ENCODE peak calls at places on chromosomes 11 and 22, in seven cellular contexts. F, C, J, K, M, X and H are unnamed samples.

GRCh38 chr11:82636620-82637019 is 97.0 kb downstream of the FAM181B start:
- DNase-seq in F (no peak), C (no peak), J (no peak), K (no peak), M (no peak), X (no peak), H (no peak)

GRCh38 chr22:39661842-39662676 is 91.5 kb downstream of the CACNA1I start:
- DNase-seq in F (no peak), C (peak), J (peak), K (no peak), M (no peak), X (no peak), H (no peak)

GRCh38 chr22:33302049-33302545 is 243.9 kb upstream of the SYN3 start:
- DNase-seq in F (peak), C (peak), J (peak), K (peak), M (peak), X (peak), H (peak)

GRCh38 chr22:48096411-48096810 is 1334.0 kb downstream of the TBC1D22A start:
- DNase-seq in F (no peak), C (no peak), J (no peak), K (no peak), M (no peak), X (no peak), H (no peak)

GRCh38 chr22:48746789-48747425 is 1080.8 kb downstream of the BRD1 start:
- DNase-seq in F (no peak), C (no peak), J (no peak), K (no peak), M (no peak), X (no peak), H (no peak)

GRCh38 chr11:93733474-93733873 is 7.8 kb downstream of the TAF1D start:
- DNase-seq in F (no peak), C (no peak), J (no peak), K (no peak), M (no peak), X (no peak), H (no peak)

GRCh38 chr11:71463331-71464211 is 10.6 kb downstream of the NADSYN1 start:
- DNase-seq in F (no peak), C (no peak), J (no peak), K (no peak), M (no peak), X (no peak), H (no peak)

GRCh38 chr11:75815345-75815983 is 454 bp downstream of the UVRAG start:
- DNase-seq in F (peak), C (peak), J (peak), K (peak), M (no peak), X (no peak), H (no peak)

GRCh38 chr11:7977251-7977917 is 9.8 kb upstream of the EIF3F start:
- DNase-seq in F (peak), C (no peak), J (no peak), K (peak), M (no peak), X (peak), H (peak)

GRCh38 chr11:86370171-86370570 is 4.5 kb upstream of the CCDC81 start:
- DNase-seq in F (no peak), C (no peak), J (no peak), K (no peak), M (no peak), X (no peak), H (no peak)

GRCh38 chr11:69167130-69167915 is 11.6 kb downstream of the SMIM38 start:
- DNase-seq in F (no peak), C (no peak), J (no peak), K (no peak), M (no peak), X (no peak), H (no peak)

GRCh38 chr11:71499125-71499524 is 27.9 kb upstream of the KRTAP5-7 start:
- DNase-seq in F (peak), C (no peak), J (no peak), K (no peak), M (no peak), X (no peak), H (no peak)

GRCh38 chr11:116910378-116910777 is 73.0 kb upstream of the APOA1 start:
- DNase-seq in F (peak), C (no peak), J (no peak), K (peak), M (no peak), X (no peak), H (no peak)

GRCh38 chr22:44807915-44808690 is 55.7 kb downstream of the ARHGAP8 start:
- DNase-seq in F (no peak), C (no peak), J (no peak), K (no peak), M (no peak), X (no peak), H (no peak)

GRCh38 chr11:64879226-64879900 is 942 bp upstream of the EHD1 start:
- DNase-seq in F (no peak), C (peak), J (no peak), K (no peak), M (no peak), X (no peak), H (no peak)

GRCh38 chr11:8263109-8263768 is 439 bp downstream of the LMO1 start:
- DNase-seq in F (no peak), C (no peak), J (no peak), K (peak), M (peak), X (no peak), H (no peak)

GRCh38 chr11:133692371-133692770 is 152.9 kb downstream of the SPATA19 start:
- DNase-seq in F (no peak), C (no peak), J (no peak), K (no peak), M (no peak), X (no peak), H (no peak)

GRCh38 chr11:69828276-69828970 is 9.2 kb upstream of the FGF3 start:
- DNase-seq in F (no peak), C (no peak), J (peak), K (no peak), M (no peak), X (no peak), H (peak)

GRCh38 chr22:23743303-23743705 is 7.6 kb downstream of the ZNF70 start:
- DNase-seq in F (no peak), C (no peak), J (no peak), K (no peak), M (no peak), X (no peak), H (no peak)

GRCh38 chr11:45264839-45265515 is 21.2 kb downstream of the SYT13 start:
- DNase-seq in F (peak), C (no peak), J (peak), K (peak), M (no peak), X (peak), H (peak)

GRCh38 chr11:112285918-112286317 is 25.3 kb upstream of the PLET1 start:
- DNase-seq in F (no peak), C (no peak), J (no peak), K (peak), M (no peak), X (no peak), H (no peak)

GRCh38 chr11:36361901-36362391 is 65.9 kb downstream of the PRR5L start:
- DNase-seq in F (peak), C (no peak), J (no peak), K (peak), M (no peak), X (peak), H (peak)

GRCh38 chr11:35794850-35795249 is 132.3 kb downstream of the TRIM44 start:
- DNase-seq in F (peak), C (no peak), J (no peak), K (peak), M (no peak), X (peak), H (peak)

GRCh38 chr11:102184269-102184987 is 74.2 kb downstream of the YAP1 start:
- DNase-seq in F (no peak), C (no peak), J (no peak), K (no peak), M (no peak), X (no peak), H (no peak)

GRCh38 chr11:71247551-71248250 is 4.7 kb downstream of the SHANK2 start:
- DNase-seq in F (no peak), C (no peak), J (no peak), K (no peak), M (peak), X (no peak), H (no peak)

GRCh38 chr11:68127791-68128681 is 6.8 kb upstream of the CHKA start:
- DNase-seq in F (peak), C (no peak), J (peak), K (peak), M (peak), X (peak), H (no peak)

GRCh38 chr11:134406264-134407185 is 5.5 kb downstream of the B3GAT1 start:
- DNase-seq in F (no peak), C (no peak), J (no peak), K (peak), M (no peak), X (no peak), H (no peak)

GRCh38 chr11:12674571-12674935 is 332 bp downstream of the TEAD1 start:
- DNase-seq in F (no peak), C (no peak), J (no peak), K (peak), M (no peak), X (no peak), H (no peak)

GRCh38 chr11:12673924-12674570 is at the start of gene TEAD1:
- DNase-seq in F (peak), C (peak), J (peak), K (peak), M (peak), X (peak), H (peak)

GRCh38 chr11:12674936-12675696 is 895 bp downstream of the TEAD1 start:
- DNase-seq in F (no peak), C (no peak), J (peak), K (peak), M (peak), X (no peak), H (no peak)

GRCh38 chr11:12671378-12671777 is 2.8 kb upstream of the TEAD1 start:
- DNase-seq in F (no peak), C (no peak), J (no peak), K (no peak), M (no peak), X (no peak), H (no peak)

GRCh38 chr11:12673601-12673923 is 659 bp upstream of the TEAD1 start:
- DNase-seq in F (no peak), C (no peak), J (no peak), K (no peak), M (no peak), X (no peak), H (no peak)
- H3K4me3 ChIP-seq in F (peak), C (peak), J (peak), K (peak), M (peak), X (peak), H (peak)

GRCh38 chr22:22576989-22577427 is 17.9 kb upstream of the PRAME start:
- DNase-seq in F (no peak), C (no peak), J (no peak), K (no peak), M (no peak), X (no peak), H (no peak)

GRCh38 chr22:22579869-22580604 is 21.0 kb upstream of the PRAME start:
- DNase-seq in F (no peak), C (no peak), J (no peak), K (no peak), M (no peak), X (no peak), H (no peak)

GRCh38 chr22:22583030-22583429 is 24.0 kb upstream of the PRAME start:
- DNase-seq in F (no peak), C (no peak), J (no peak), K (no peak), M (no peak), X (no peak), H (no peak)

GRCh38 chr22:22576244-22576988 is 17.4 kb upstream of the PRAME start:
- DNase-seq in F (peak), C (no peak), J (peak), K (peak), M (peak), X (no peak), H (no peak)

DNA sequence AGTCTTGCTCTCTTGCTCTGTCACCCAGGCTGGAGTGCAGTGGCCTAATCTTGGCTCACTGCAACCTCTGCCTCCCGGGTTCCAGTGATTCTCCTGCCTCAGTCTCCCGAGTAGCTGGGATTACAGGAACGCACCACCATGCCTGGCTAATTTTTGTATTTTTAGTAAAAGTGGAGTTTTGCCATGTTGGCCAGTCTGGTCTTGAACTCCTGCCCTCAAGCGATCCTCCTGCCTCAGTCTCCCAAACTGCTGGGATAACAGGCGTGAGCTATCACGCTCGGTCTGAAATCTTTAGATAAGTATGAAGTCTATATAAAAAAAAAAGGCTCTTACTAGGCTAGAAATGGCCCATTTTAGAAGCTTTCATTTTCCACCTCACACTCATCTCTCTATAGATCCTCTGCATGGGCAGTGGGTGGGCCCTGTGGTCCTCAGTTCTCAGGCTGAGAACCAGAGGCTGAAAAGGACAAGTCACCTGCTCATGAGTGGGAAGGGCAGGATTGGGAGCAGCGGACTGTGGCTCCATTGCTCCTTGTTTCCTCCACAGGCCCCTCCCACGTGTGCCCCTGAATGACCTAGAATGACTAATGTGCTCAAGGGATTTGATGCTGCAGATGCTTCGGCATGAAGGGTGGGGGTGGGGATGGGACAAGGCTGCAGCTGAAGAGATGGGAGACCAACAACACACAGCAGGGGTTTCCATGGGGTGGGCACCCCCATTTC is 19.8 kb upstream of the PRAME start:
- DNase-seq in F (peak), C (no peak), J (no peak), K (peak), M (no peak), X (peak), H (peak)
- H3K4me3 ChIP-seq in F (no peak), C (no peak), J (no peak), K (no peak), M (no peak), X (no peak), H (no peak)

GRCh38 chr22:43465291-43466015 is 53.6 kb downstream of the MPPED1 start:
- DNase-seq in F (no peak), C (no peak), J (no peak), K (no peak), M (no peak), X (no peak), H (no peak)
- H3K4me3 ChIP-seq in F (no peak), C (no peak), J (no peak), K (no peak), M (no peak), X (no peak), H (no peak)

DNA sequence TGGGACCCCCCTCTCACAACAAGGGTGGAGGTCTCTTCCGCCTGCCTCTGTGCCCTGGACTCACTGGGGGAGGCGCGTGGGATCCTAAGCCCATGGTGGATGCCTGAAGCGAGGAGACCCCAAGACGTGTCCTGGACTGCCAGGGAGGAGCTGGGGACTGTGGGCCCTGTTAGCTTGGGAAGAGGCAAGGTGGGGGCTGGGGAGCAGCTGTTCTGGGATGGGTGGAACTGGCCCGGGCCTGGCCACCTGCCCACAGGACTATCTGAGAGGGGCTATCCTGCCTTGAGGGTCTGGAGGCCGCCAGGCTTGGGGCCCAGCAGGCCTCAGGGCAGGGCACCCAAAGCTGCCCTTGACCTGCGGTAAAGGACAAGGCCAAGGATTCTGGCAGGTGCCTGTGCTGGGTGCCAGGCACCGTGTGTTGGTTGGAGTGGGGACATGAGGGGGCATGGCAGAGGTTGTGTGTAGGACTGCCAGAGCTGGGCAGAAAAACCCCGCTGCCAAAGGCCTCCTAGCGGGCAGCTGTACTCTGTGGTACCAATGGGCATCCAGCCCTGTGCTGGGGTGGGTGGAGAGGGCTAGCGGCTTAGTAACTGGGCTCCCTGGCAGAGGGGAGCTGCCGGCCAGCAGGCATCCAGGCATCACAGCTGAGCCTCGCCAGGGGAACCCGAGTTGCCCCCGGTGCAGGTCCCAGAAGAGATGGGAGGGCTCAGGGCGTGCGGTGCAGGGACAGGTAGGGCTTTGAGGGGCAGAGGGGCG is 670 bp downstream of the LSP1 start:
- DNase-seq in F (no peak), C (no peak), J (no peak), K (no peak), M (no peak), X (no peak), H (no peak)
- H3K4me3 ChIP-seq in F (no peak), C (peak), J (peak), K (no peak), M (peak), X (no peak), H (no peak)

GRCh38 chr11:96015911-96016565 is 92.1 kb upstream of the MTMR2 start:
- DNase-seq in F (no peak), C (peak), J (no peak), K (no peak), M (no peak), X (no peak), H (no peak)

GRCh38 chr11:96012086-96012824 is 88.3 kb upstream of the MTMR2 start:
- DNase-seq in F (peak), C (peak), J (peak), K (peak), M (no peak), X (no peak), H (peak)

GRCh38 chr11:96014234-96014633 is 90.3 kb upstream of the MTMR2 start:
- DNase-seq in F (peak), C (peak), J (no peak), K (peak), M (no peak), X (no peak), H (no peak)

GRCh38 chr11:96010683-96011082 is 86.8 kb upstream of the MTMR2 start:
- DNase-seq in F (no peak), C (no peak), J (no peak), K (no peak), M (no peak), X (no peak), H (no peak)

GRCh38 chr11:96013459-96014213 is 89.7 kb upstream of the MTMR2 start:
- DNase-seq in F (no peak), C (peak), J (no peak), K (no peak), M (no peak), X (no peak), H (no peak)
- H3K4me3 ChIP-seq in F (no peak), C (peak), J (no peak), K (no peak), M (no peak), X (no peak), H (no peak)